ENCODE peak calls at places on chromosomes 6 and 20, in seven cellular contexts. N is stomach; M is substantia nigra; Q is A673; C is neural progenitor cell; G is CD8-positive, alpha-beta memory T cell; B is left ventricle myocardium inferior. Z is an unnamed sample.

GRCh38 chr20:2900845-2901592 is 27.7 kb downstream of the PTPRA start:
- DNase-seq in N (no peak), M (no peak), Q (no peak), C (no peak), G (no peak), B (no peak), Z (peak)

GRCh38 chr20:63230800-63231268 is 4.9 kb upstream of the BIRC7 start:
- DNase-seq in N (peak), M (no peak), Q (peak), C (peak), G (no peak), B (peak), Z (peak)

GRCh38 chr6:32972353-32973143 is 4.2 kb downstream of the BRD2 start:
- DNase-seq in N (no peak), M (no peak), Q (no peak), C (peak), G (no peak), B (no peak), Z (no peak)

GRCh38 chr20:17684077-17684888 is 2.2 kb upstream of the RRBP1 start:
- DNase-seq in N (no peak), M (no peak), Q (no peak), C (no peak), G (no peak), B (no peak), Z (no peak)

GRCh38 chr20:24598346-24598745 is 128.9 kb downstream of the SYNDIG1 start:
- DNase-seq in N (no peak), M (no peak), Q (peak), C (no peak), G (no peak), B (no peak), Z (no peak)

GRCh38 chr6:12060780-12061619 is 48.9 kb downstream of the HIVEP1 start:
- DNase-seq in N (peak), M (no peak), Q (no peak), C (peak), G (peak), B (peak), Z (no peak)

GRCh38 chr20:45019027-45019763 is 52.9 kb downstream of the STK4 start:
- DNase-seq in N (no peak), M (no peak), Q (peak), C (no peak), G (no peak), B (no peak), Z (no peak)

GRCh38 chr6:87925373-87926060 is 122.1 kb upstream of the SPACA1 start:
- DNase-seq in N (peak), M (no peak), Q (no peak), C (no peak), G (no peak), B (no peak), Z (no peak)

GRCh38 chr20:44154521-44155001 is 32.4 kb downstream of the JPH2 start:
- DNase-seq in N (no peak), M (no peak), Q (no peak), C (peak), G (no peak), B (no peak), Z (no peak)

GRCh38 chr6:47759364-47759763 is 22.5 kb upstream of the OPN5 start:
- DNase-seq in N (no peak), M (no peak), Q (no peak), C (no peak), G (no peak), B (no peak), Z (no peak)

GRCh38 chr20:31712564-31713311 is 9.9 kb downstream of the BCL2L1 start:
- DNase-seq in N (peak), M (no peak), Q (peak), C (peak), G (no peak), B (peak), Z (peak)

GRCh38 chr20:23078351-23078993 is 7.7 kb downstream of the CD93 start:
- DNase-seq in N (no peak), M (no peak), Q (no peak), C (peak), G (no peak), B (no peak), Z (peak)

GRCh38 chr20:36830791-36831691 is 44.9 kb upstream of the TLDC2 start:
- DNase-seq in N (no peak), M (no peak), Q (no peak), C (no peak), G (no peak), B (peak), Z (peak)
- H3K27ac ChIP-seq in N (peak), M (peak), Q (no peak), C (no peak), G (no peak), B (peak), Z (peak)

DNA sequence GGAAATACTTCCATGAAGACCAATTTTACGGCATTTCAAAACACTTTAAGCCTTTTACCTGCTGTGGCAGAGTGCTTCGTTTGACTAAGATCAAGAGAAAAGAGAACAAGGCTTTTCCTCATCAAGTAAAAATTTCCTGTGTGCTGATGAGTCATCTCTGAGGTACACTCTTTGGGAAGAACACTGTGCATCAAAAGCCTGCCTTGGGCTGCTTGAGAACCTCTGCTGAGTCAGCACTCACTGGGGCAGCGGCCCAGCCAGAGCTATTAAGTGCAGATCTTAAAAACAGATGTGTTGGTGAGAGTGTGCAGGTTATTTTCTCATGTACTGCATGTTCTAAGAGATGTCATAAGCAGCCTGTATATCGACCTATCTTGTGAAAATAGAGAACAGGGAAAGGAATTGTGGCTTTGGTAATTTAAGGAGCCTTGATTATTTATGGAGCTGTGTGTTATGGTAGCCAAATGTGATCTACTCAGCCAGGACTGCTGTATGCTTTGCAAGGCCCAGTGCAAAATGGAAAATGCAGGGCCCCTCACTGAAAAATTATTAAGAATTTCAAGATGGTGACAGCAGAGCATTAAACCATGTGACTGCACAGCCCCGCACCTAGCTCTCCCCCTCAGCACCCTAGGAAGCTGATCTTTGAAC is 208.5 kb downstream of the ARHGAP18 start:
- DNase-seq in N (peak), M (no peak), Q (peak), C (peak), G (no peak), B (no peak), Z (peak)
- H3K27ac ChIP-seq in N (no peak), M (peak), Q (no peak), C (no peak), G (no peak), B (peak), Z (peak)

GRCh38 chr20:33684533-33685327 is 1.5 kb downstream of the E2F1 start:
- DNase-seq in N (no peak), M (no peak), Q (peak), C (peak), G (no peak), B (no peak), Z (peak)
- H3K27ac ChIP-seq in N (peak), M (no peak), Q (peak), C (peak), G (peak), B (no peak), Z (no peak)

GRCh38 chr6:45851001-45851400 is 164.7 kb downstream of the CLIC5 start:
- DNase-seq in N (no peak), M (no peak), Q (no peak), C (no peak), G (no peak), B (no peak), Z (no peak)

GRCh38 chr6:45854343-45854742 is 161.3 kb downstream of the CLIC5 start:
- DNase-seq in N (no peak), M (no peak), Q (no peak), C (no peak), G (no peak), B (no peak), Z (no peak)

GRCh38 chr6:45855642-45856408 is 159.8 kb downstream of the CLIC5 start:
- DNase-seq in N (no peak), M (no peak), Q (no peak), C (no peak), G (no peak), B (no peak), Z (no peak)
- H3K27ac ChIP-seq in N (peak), M (no peak), Q (no peak), C (no peak), G (no peak), B (peak), Z (no peak)

GRCh38 chr6:137332637-137333228 is 113.5 kb upstream of the IFNGR1 start:
- DNase-seq in N (no peak), M (no peak), Q (peak), C (no peak), G (no peak), B (no peak), Z (no peak)
- H3K27ac ChIP-seq in N (no peak), M (no peak), Q (no peak), C (no peak), G (no peak), B (peak), Z (no peak)

DNA sequence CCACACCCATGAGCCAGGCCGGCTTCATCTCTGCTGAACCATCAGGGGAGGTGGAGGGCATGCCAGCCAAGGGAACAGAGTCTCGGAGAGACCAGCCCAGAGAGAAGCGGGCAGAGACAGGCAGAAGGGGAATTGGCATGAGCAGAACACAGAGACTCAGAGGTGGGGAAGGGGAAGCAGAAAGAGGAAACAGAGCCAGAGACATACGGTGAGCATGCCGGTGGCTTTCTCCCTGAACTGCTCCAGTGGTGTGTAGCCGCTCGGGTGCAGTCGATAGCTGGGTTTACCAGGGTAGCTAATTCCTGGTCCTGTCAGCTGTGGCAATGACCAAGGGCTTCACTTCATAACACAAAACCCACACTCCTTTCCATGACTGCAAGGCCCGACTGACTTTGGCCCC is 83.6 kb upstream of the CCDC167 start:
- DNase-seq in N (no peak), M (no peak), Q (no peak), C (no peak), G (no peak), B (no peak), Z (no peak)
- H3K27ac ChIP-seq in N (no peak), M (no peak), Q (no peak), C (no peak), G (no peak), B (no peak), Z (no peak)

DNA sequence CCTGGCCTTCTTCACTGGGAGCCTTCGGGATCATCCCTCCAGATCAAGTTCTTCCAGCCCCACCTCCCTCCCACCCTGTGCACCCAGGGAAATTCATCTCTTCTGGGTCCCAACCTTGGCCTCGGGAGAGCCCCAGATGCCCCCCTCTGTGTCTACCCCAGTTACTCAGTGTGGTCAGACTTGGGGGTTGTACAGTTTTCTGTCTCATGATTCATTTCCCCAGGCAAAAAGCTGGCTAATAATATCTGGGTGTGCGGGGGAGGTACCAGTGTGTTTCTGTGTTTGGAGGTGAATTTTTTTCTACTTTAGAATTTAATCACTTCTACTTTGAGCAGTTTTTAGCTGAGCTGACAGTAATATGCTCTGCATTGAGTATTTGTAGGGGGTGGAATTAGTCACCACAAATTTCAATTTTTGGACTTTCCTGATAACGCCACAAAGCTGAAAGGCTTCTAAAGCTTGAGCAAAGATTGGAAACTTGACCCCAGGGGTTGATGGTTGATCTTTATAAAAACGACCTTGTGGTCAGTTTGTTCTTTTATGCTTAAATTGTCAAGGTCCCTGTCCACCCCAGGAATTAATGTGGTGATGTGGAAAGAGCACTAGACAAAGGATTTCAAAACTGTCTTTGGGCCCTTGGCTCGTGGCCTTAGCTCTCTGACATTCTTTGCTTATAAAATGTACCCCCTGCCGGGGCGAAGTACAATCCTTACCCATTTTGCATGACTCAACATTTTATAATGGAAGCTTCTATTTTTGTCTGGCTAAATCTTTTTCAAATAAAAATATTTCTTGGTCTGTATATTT is 284.7 kb upstream of the TAB2 start:
- DNase-seq in N (no peak), M (no peak), Q (peak), C (no peak), G (no peak), B (no peak), Z (no peak)
- H3K27ac ChIP-seq in N (peak), M (peak), Q (no peak), C (no peak), G (no peak), B (no peak), Z (no peak)

GRCh38 chr6:21138359-21139094 is 455.0 kb upstream of the SOX4 start:
- DNase-seq in N (no peak), M (no peak), Q (no peak), C (no peak), G (no peak), B (no peak), Z (peak)

GRCh38 chr6:21141616-21142303 is 451.8 kb upstream of the SOX4 start:
- DNase-seq in N (no peak), M (no peak), Q (no peak), C (no peak), G (no peak), B (no peak), Z (no peak)

GRCh38 chr6:21135484-21136005 is 458.0 kb upstream of the SOX4 start:
- DNase-seq in N (no peak), M (no peak), Q (no peak), C (no peak), G (no peak), B (no peak), Z (no peak)

GRCh38 chr6:21134401-21134800 is 459.1 kb upstream of the SOX4 start:
- DNase-seq in N (no peak), M (no peak), Q (no peak), C (no peak), G (no peak), B (no peak), Z (no peak)

DNA sequence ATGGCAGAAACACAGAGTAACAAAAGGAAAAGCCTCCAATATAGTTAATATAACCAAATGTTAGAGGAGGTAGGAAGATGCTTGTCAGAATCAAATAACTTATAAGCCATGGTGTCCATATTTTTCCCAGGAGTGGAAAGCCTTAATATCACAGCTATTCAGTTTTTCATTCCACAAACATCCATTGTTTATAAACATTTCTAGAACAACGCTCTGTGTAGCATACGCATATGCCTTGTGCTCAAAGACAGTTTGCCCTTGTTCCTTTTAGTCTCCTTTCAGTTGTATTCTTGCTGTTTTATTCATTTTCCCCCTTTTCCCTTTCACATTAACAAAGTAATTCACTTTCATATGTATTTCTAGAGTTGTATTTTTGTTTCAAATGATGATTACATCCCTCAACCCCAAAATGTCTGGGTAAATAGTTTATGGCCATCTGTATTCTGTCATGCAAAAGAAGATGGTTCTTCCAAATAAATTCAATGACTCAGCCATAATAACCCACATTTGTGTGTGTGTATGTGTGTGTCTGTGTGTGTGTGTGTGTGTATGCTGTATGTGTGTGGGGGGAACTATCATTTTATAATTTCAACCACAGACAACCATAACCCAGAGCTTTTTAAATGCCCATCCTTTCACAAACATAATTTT is 455.7 kb upstream of the SOX4 start:
- DNase-seq in N (no peak), M (no peak), Q (no peak), C (no peak), G (no peak), B (no peak), Z (peak)
- H3K27ac ChIP-seq in N (no peak), M (no peak), Q (no peak), C (no peak), G (no peak), B (no peak), Z (no peak)